ENCODE peak calls at places on chromosomes 2 and 18, in six cellular contexts. One of them, this sample, is unnamed.

GRCh38 chr2:219116776-219117646 is 43.6 kb downstream of the NHEJ1 start:
- DNase-seq in D341Med: no peak
- DNase-seq in glutamatergic neuron: no peak
- DNase-seq in EL: no peak
- DNase-seq in GM03348: no peak
- DNase-seq in ovary: no peak
- DNase-seq in this sample: no peak

GRCh38 chr2:205590759-205591158 is 91.5 kb upstream of the NRP2 start:
- DNase-seq in D341Med: no peak
- DNase-seq in GM03348: peak
- DNase-seq in EL: peak
- DNase-seq in glutamatergic neuron: no peak
- DNase-seq in ovary: no peak
- DNase-seq in this sample: no peak

GRCh38 chr2:152491139-152491472 is 156.1 kb downstream of the FMNL2 start:
- DNase-seq in GM03348: peak
- DNase-seq in glutamatergic neuron: no peak
- DNase-seq in D341Med: no peak
- DNase-seq in EL: no peak
- DNase-seq in ovary: peak
- DNase-seq in this sample: no peak

GRCh38 chr2:110211938-110212858 is at the start of gene MTLN:
- DNase-seq in D341Med: peak
- DNase-seq in glutamatergic neuron: peak
- DNase-seq in ovary: peak
- DNase-seq in GM03348: peak
- DNase-seq in EL: peak
- DNase-seq in this sample: peak

GRCh38 chr2:204977914-204978313 is 432.6 kb downstream of the PARD3B start:
- DNase-seq in EL: no peak
- DNase-seq in ovary: no peak
- DNase-seq in GM03348: no peak
- DNase-seq in D341Med: no peak
- DNase-seq in glutamatergic neuron: no peak
- DNase-seq in this sample: no peak

GRCh38 chr2:144834954-144835633 is 315.2 kb upstream of the ZEB2 start:
- DNase-seq in GM03348: peak
- DNase-seq in D341Med: no peak
- DNase-seq in ovary: peak
- DNase-seq in glutamatergic neuron: no peak
- DNase-seq in EL: peak
- DNase-seq in this sample: no peak

GRCh38 chr2:226638576-226638975 is 161.0 kb downstream of the IRS1 start:
- DNase-seq in GM03348: no peak
- DNase-seq in ovary: no peak
- DNase-seq in D341Med: no peak
- DNase-seq in glutamatergic neuron: no peak
- DNase-seq in EL: no peak
- DNase-seq in this sample: no peak

GRCh38 chr18:12326711-12327460 is 18.8 kb downstream of the TUBB6 start:
- DNase-seq in glutamatergic neuron: no peak
- DNase-seq in EL: no peak
- DNase-seq in D341Med: no peak
- DNase-seq in GM03348: no peak
- DNase-seq in ovary: no peak
- DNase-seq in this sample: no peak

GRCh38 chr18:62982600-62983251 is 267.4 kb downstream of the PHLPP1 start:
- DNase-seq in GM03348: peak
- DNase-seq in ovary: peak
- DNase-seq in EL: peak
- DNase-seq in glutamatergic neuron: peak
- DNase-seq in D341Med: peak
- DNase-seq in this sample: peak

GRCh38 chr2:43123056-43123455 is 103.3 kb downstream of the ZFP36L2 start:
- DNase-seq in glutamatergic neuron: no peak
- DNase-seq in EL: no peak
- DNase-seq in GM03348: no peak
- DNase-seq in D341Med: no peak
- DNase-seq in ovary: no peak
- DNase-seq in this sample: no peak

GRCh38 chr2:111252436-111252835 is 131.7 kb downstream of the BCL2L11 start:
- DNase-seq in EL: peak
- DNase-seq in D341Med: no peak
- DNase-seq in ovary: no peak
- DNase-seq in GM03348: no peak
- DNase-seq in glutamatergic neuron: no peak
- DNase-seq in this sample: no peak

GRCh38 chr2:112768432-112768831 is 4.0 kb upstream of the CKAP2L start:
- DNase-seq in GM03348: no peak
- DNase-seq in ovary: no peak
- DNase-seq in glutamatergic neuron: no peak
- DNase-seq in D341Med: no peak
- DNase-seq in EL: peak
- DNase-seq in this sample: no peak

GRCh38 chr18:44654555-44654954 is 26.1 kb upstream of the SETBP1 start:
- DNase-seq in D341Med: no peak
- DNase-seq in glutamatergic neuron: no peak
- DNase-seq in GM03348: peak
- DNase-seq in EL: peak
- DNase-seq in ovary: no peak
- DNase-seq in this sample: no peak

GRCh38 chr2:34602262-34602661 is 1003.2 kb upstream of the FAM98A start:
- DNase-seq in D341Med: no peak
- DNase-seq in ovary: no peak
- DNase-seq in glutamatergic neuron: no peak
- DNase-seq in EL: no peak
- DNase-seq in GM03348: no peak
- DNase-seq in this sample: no peak

GRCh38 chr2:56337342-56337741 is 153.6 kb downstream of the CCDC85A start:
- DNase-seq in EL: no peak
- DNase-seq in glutamatergic neuron: no peak
- DNase-seq in D341Med: no peak
- DNase-seq in ovary: no peak
- DNase-seq in GM03348: no peak
- DNase-seq in this sample: no peak

GRCh38 chr2:406876-407275 is 119.0 kb upstream of the ALKAL2 start:
- DNase-seq in ovary: no peak
- DNase-seq in glutamatergic neuron: no peak
- DNase-seq in EL: no peak
- DNase-seq in GM03348: no peak
- DNase-seq in D341Med: no peak
- DNase-seq in this sample: no peak

GRCh38 chr18:34492652-34493051 is 217.4 kb upstream of the DTNA start:
- DNase-seq in GM03348: no peak
- DNase-seq in ovary: no peak
- DNase-seq in glutamatergic neuron: no peak
- DNase-seq in EL: peak
- DNase-seq in D341Med: no peak
- DNase-seq in this sample: no peak

GRCh38 chr2:36366491-36367120 is 11.0 kb downstream of the CRIM1 start:
- DNase-seq in ovary: no peak
- DNase-seq in GM03348: no peak
- DNase-seq in EL: peak
- DNase-seq in D341Med: no peak
- DNase-seq in glutamatergic neuron: no peak
- DNase-seq in this sample: no peak

GRCh38 chr2:129009555-129010146 is 691.0 kb upstream of the HS6ST1 start:
- DNase-seq in ovary: no peak
- DNase-seq in glutamatergic neuron: no peak
- DNase-seq in GM03348: no peak
- DNase-seq in D341Med: no peak
- DNase-seq in EL: no peak
- DNase-seq in this sample: no peak

GRCh38 chr2:220134756-220135534 is 507.5 kb downstream of the SLC4A3 start:
- DNase-seq in EL: no peak
- DNase-seq in glutamatergic neuron: no peak
- DNase-seq in GM03348: no peak
- DNase-seq in D341Med: no peak
- DNase-seq in ovary: no peak
- DNase-seq in this sample: no peak

GRCh38 chr18:12518326-12518725 is 110.6 kb downstream of the PRELID3A start:
- DNase-seq in ovary: no peak
- DNase-seq in EL: peak
- DNase-seq in glutamatergic neuron: no peak
- DNase-seq in GM03348: no peak
- DNase-seq in D341Med: no peak
- DNase-seq in this sample: no peak

GRCh38 chr2:54041135-54041534 is 70.3 kb upstream of the PSME4 start:
- DNase-seq in ovary: no peak
- DNase-seq in glutamatergic neuron: no peak
- DNase-seq in EL: no peak
- DNase-seq in GM03348: no peak
- DNase-seq in D341Med: no peak
- DNase-seq in this sample: no peak

GRCh38 chr2:79887747-79888374 is 375.0 kb downstream of the CTNNA2 start:
- DNase-seq in D341Med: peak
- DNase-seq in ovary: no peak
- DNase-seq in EL: peak
- DNase-seq in glutamatergic neuron: no peak
- DNase-seq in GM03348: peak
- DNase-seq in this sample: peak

GRCh38 chr2:240647503-240648154 is 22.3 kb downstream of the GPR35 start:
- DNase-seq in ovary: no peak
- DNase-seq in D341Med: peak
- DNase-seq in GM03348: peak
- DNase-seq in EL: no peak
- DNase-seq in glutamatergic neuron: no peak
- DNase-seq in this sample: no peak

GRCh38 chr2:63301481-63301880 is 250.9 kb downstream of the OTX1 start:
- DNase-seq in EL: no peak
- DNase-seq in glutamatergic neuron: no peak
- DNase-seq in GM03348: no peak
- DNase-seq in ovary: no peak
- DNase-seq in D341Med: no peak
- DNase-seq in this sample: no peak

GRCh38 chr18:79900610-79901570 is 50.6 kb downstream of the SLC66A2 start:
- DNase-seq in glutamatergic neuron: no peak
- DNase-seq in D341Med: peak
- DNase-seq in GM03348: peak
- DNase-seq in ovary: no peak
- DNase-seq in EL: no peak
- DNase-seq in this sample: no peak

GRCh38 chr18:63073481-63073880 is 246.1 kb downstream of the BCL2 start:
- DNase-seq in D341Med: no peak
- DNase-seq in glutamatergic neuron: no peak
- DNase-seq in EL: no peak
- DNase-seq in GM03348: no peak
- DNase-seq in ovary: no peak
- DNase-seq in this sample: no peak

This sample was measured in endothelial cell.